ENCODE peak calls at places on chromosome 3, in four cellular contexts. One of them, this sample, is unnamed.

GRCh38 chr3:133161666-133162065 is 123.5 kb downstream of the TMEM108 start:
- DNase-seq in WTC11: no peak
- DNase-seq in K562: no peak
- DNase-seq in HepG2: no peak
- DNase-seq in this sample: no peak

GRCh38 chr3:112352720-112353119 is 19.8 kb downstream of the CD200 start:
- DNase-seq in WTC11: no peak
- DNase-seq in K562: no peak
- DNase-seq in HepG2: no peak
- DNase-seq in this sample: no peak

GRCh38 chr3:160401301-160402095 is 2.0 kb downstream of the SMC4 start:
- DNase-seq in WTC11: no peak
- DNase-seq in K562: no peak
- DNase-seq in HepG2: peak; percentile 29
- DNase-seq in this sample: no peak

GRCh38 chr3:129087138-129087702 is 26.6 kb downstream of the GP9 start:
- DNase-seq in WTC11: no peak
- DNase-seq in HepG2: peak; percentile 51
- DNase-seq in K562: no peak
- DNase-seq in this sample: no peak

GRCh38 chr3:29919551-29919950 is 638.7 kb downstream of the RBMS3 start:
- DNase-seq in WTC11: no peak
- DNase-seq in HepG2: no peak
- DNase-seq in K562: no peak
- DNase-seq in this sample: no peak

GRCh38 chr3:59575113-59576001 is 525.5 kb upstream of the CFAP20DC start:
- DNase-seq in HepG2: peak; percentile 53
- DNase-seq in WTC11: peak; percentile 92
- DNase-seq in K562: peak; percentile 64
- DNase-seq in this sample: peak; percentile 97

GRCh38 chr3:23389686-23390085 is 186.6 kb downstream of the UBE2E2 start:
- DNase-seq in WTC11: no peak
- DNase-seq in HepG2: no peak
- DNase-seq in K562: no peak
- DNase-seq in this sample: no peak

GRCh38 chr3:72118593-72118992 is 333.6 kb upstream of the PROK2 start:
- DNase-seq in WTC11: no peak
- DNase-seq in HepG2: no peak
- DNase-seq in K562: no peak
- DNase-seq in this sample: no peak

GRCh38 chr3:160793853-160794252 is 37.8 kb downstream of the PPM1L start:
- DNase-seq in WTC11: no peak
- DNase-seq in K562: no peak
- DNase-seq in HepG2: no peak
- DNase-seq in this sample: no peak

GRCh38 chr3:107772016-107772415 is 249.3 kb downstream of the BBX start:
- DNase-seq in HepG2: no peak
- DNase-seq in WTC11: no peak
- DNase-seq in K562: no peak
- DNase-seq in this sample: no peak

GRCh38 chr3:187291001-187291511 is 481 bp downstream of the MASP1 start:
- DNase-seq in K562: no peak
- DNase-seq in WTC11: no peak
- DNase-seq in HepG2: no peak
- DNase-seq in this sample: peak; percentile 60

GRCh38 chr3:169668081-169668956 is 4.8 kb upstream of the MECOM start:
- DNase-seq in K562: no peak
- DNase-seq in WTC11: peak; percentile 61
- DNase-seq in HepG2: no peak
- DNase-seq in this sample: peak; percentile 73

GRCh38 chr3:157119369-157119951 is 40.5 kb downstream of the CCNL1 start:
- DNase-seq in HepG2: peak; percentile 35
- DNase-seq in K562: peak; percentile 56
- DNase-seq in WTC11: no peak
- DNase-seq in this sample: no peak

GRCh38 chr3:139198929-139199328 is 144.9 kb upstream of the MRPS22 start:
- DNase-seq in HepG2: no peak
- DNase-seq in K562: no peak
- DNase-seq in WTC11: no peak
- DNase-seq in this sample: no peak

GRCh38 chr3:102299125-102299877 is 135.5 kb upstream of the ZPLD1 start:
- DNase-seq in WTC11: no peak
- DNase-seq in HepG2: no peak
- DNase-seq in K562: no peak
- DNase-seq in this sample: no peak

GRCh38 chr3:50050361-50050760 is 38.4 kb upstream of the RBM5 start:
- DNase-seq in HepG2: peak; percentile 34
- DNase-seq in WTC11: no peak
- DNase-seq in K562: no peak
- DNase-seq in this sample: no peak

GRCh38 chr3:45551214-45552010 is 43.1 kb upstream of the LIMD1 start:
- DNase-seq in HepG2: peak; percentile 13
- DNase-seq in WTC11: no peak
- DNase-seq in K562: peak; percentile 77
- DNase-seq in this sample: no peak

GRCh38 chr3:70774641-70775040 is 462.2 kb upstream of the MDFIC2 start:
- DNase-seq in WTC11: no peak
- DNase-seq in K562: no peak
- DNase-seq in HepG2: no peak
- DNase-seq in this sample: no peak

GRCh38 chr3:172204716-172205115 is 165.3 kb downstream of the FNDC3B start:
- DNase-seq in WTC11: no peak
- DNase-seq in K562: no peak
- DNase-seq in HepG2: no peak
- DNase-seq in this sample: no peak

GRCh38 chr3:99714146-99714545 is 75.8 kb downstream of the COL8A1 start:
- DNase-seq in WTC11: no peak
- DNase-seq in HepG2: no peak
- DNase-seq in K562: no peak
- DNase-seq in this sample: no peak

GRCh38 chr3:13278783-13279531 is 141.2 kb downstream of the NUP210 start:
- DNase-seq in HepG2: no peak
- DNase-seq in K562: no peak
- DNase-seq in WTC11: no peak
- DNase-seq in this sample: no peak

GRCh38 chr3:167684389-167684993 is 30.7 kb upstream of the WDR49 start:
- DNase-seq in HepG2: peak; percentile 64
- DNase-seq in K562: peak; percentile 39
- DNase-seq in WTC11: peak; percentile 23
- DNase-seq in this sample: no peak

GRCh38 chr3:186806173-186807055 is at the start of gene RFC4:
- DNase-seq in WTC11: peak; percentile 82
- DNase-seq in K562: peak; percentile 81
- DNase-seq in HepG2: peak; percentile 72
- DNase-seq in this sample: peak; percentile 89

GRCh38 chr3:174667386-174667785 is 191.7 kb upstream of the NAALADL2 start:
- DNase-seq in HepG2: no peak
- DNase-seq in K562: no peak
- DNase-seq in WTC11: no peak
- DNase-seq in this sample: no peak

GRCh38 chr3:180987344-180987743 is 2.2 kb downstream of the DNAJC19 start:
- DNase-seq in WTC11: no peak
- DNase-seq in HepG2: no peak
- DNase-seq in K562: no peak
- DNase-seq in this sample: no peak

GRCh38 chr3:41224120-41224806 is 25.0 kb downstream of the CTNNB1 start:
- DNase-seq in K562: no peak
- DNase-seq in WTC11: no peak
- DNase-seq in HepG2: no peak
- DNase-seq in this sample: no peak

GRCh38 chr3:20739814-20740213 is 553.8 kb upstream of the SGO1 start:
- DNase-seq in HepG2: no peak
- DNase-seq in WTC11: no peak
- DNase-seq in K562: no peak
- DNase-seq in this sample: no peak

GRCh38 chr3:98733055-98733777 is 29.9 kb upstream of the ST3GAL6 start:
- DNase-seq in HepG2: peak; percentile 12
- DNase-seq in WTC11: peak; percentile 61
- DNase-seq in K562: no peak
- DNase-seq in this sample: no peak

GRCh38 chr3:143653493-143653892 is 194.8 kb downstream of the SLC9A9 start:
- DNase-seq in HepG2: no peak
- DNase-seq in WTC11: no peak
- DNase-seq in K562: no peak
- DNase-seq in this sample: no peak

GRCh38 chr3:129310612-129311011 is 31.9 kb downstream of the HMCES start:
- DNase-seq in HepG2: no peak
- DNase-seq in K562: no peak
- DNase-seq in WTC11: no peak
- DNase-seq in this sample: no peak

GRCh38 chr3:11944052-11944673 is 60.0 kb upstream of the SYN2 start:
- DNase-seq in WTC11: peak; percentile 50
- DNase-seq in K562: peak; percentile 58
- DNase-seq in HepG2: peak; percentile 37
- DNase-seq in this sample: peak; percentile 55

GRCh38 chr3:64765951-64766350 is 78.2 kb upstream of the ADAMTS9 start:
- DNase-seq in HepG2: no peak
- DNase-seq in K562: no peak
- DNase-seq in WTC11: no peak
- DNase-seq in this sample: no peak

GRCh38 chr3:135851201-135852061 is 114.1 kb upstream of the PPP2R3A start:
- DNase-seq in K562: no peak
- DNase-seq in HepG2: no peak
- DNase-seq in WTC11: no peak
- DNase-seq in this sample: no peak

GRCh38 chr3:42747581-42747980 is 25.5 kb downstream of the CCDC13 start:
- DNase-seq in WTC11: no peak
- DNase-seq in K562: no peak
- DNase-seq in HepG2: no peak
- DNase-seq in this sample: peak; percentile 11
- TF ChIP-seq ATF3 in WTC11: no peak
- TF ChIP-seq ATF3 in K562: no peak
- TF ChIP-seq ATF3 in HepG2: no peak
- TF ChIP-seq ATF3 in this sample: no peak

GRCh38 chr3:183193762-183194701 is 31.5 kb upstream of the LAMP3 start:
- DNase-seq in K562: no peak
- DNase-seq in HepG2: no peak
- DNase-seq in WTC11: no peak
- DNase-seq in this sample: no peak

GRCh38 chr3:183192650-183193300 is 30.2 kb upstream of the LAMP3 start:
- DNase-seq in HepG2: no peak
- DNase-seq in WTC11: no peak
- DNase-seq in K562: no peak
- DNase-seq in this sample: no peak

GRCh38 chr3:183189641-183190040 is 27.1 kb upstream of the LAMP3 start:
- DNase-seq in K562: no peak
- DNase-seq in HepG2: no peak
- DNase-seq in WTC11: no peak
- DNase-seq in this sample: no peak

GRCh38 chr3:183185696-183186095 is 23.2 kb upstream of the LAMP3 start:
- DNase-seq in K562: no peak
- DNase-seq in WTC11: no peak
- DNase-seq in HepG2: no peak
- DNase-seq in this sample: no peak

DNA sequence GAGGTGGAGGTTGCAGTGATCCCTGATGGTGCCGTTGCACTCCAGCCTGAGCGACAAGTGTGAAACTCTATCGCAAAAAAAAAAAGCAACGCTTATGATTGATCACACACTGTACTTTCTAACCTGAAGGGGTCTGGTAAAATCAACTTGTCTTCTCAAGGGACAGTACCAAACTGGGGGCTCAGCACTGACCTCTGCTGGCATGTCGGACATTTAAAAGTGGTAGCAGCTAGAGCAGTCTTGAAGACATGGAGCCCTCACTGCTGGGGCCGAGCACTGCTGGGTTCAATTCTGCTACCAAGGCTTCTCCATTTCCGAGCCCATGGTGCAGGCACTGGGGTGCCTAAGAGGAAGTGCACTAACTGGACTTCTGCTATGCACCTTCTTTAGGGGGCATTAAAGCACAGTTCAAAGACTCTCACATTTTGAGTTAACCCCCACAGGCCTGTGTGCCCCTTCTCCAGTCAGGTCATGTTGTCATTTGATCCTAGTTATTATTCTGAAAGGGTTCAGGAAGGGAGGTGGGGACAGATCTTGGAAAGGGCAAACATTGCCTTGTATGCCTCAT is 26.4 kb upstream of the LAMP3 start:
- DNase-seq in K562: peak; percentile 38
- DNase-seq in WTC11: peak; percentile 77
- DNase-seq in HepG2: peak; percentile 10
- DNase-seq in this sample: peak; percentile 73
- TF ChIP-seq CTCF in K562: peak; percentile 74
- TF ChIP-seq CTCF in WTC11: no peak
- TF ChIP-seq CTCF in HepG2: peak; percentile 55
- TF ChIP-seq CTCF in this sample: peak; percentile 58

GRCh38 chr3:42739401-42740158 is 33.5 kb downstream of the CCDC13 start:
- DNase-seq in K562: no peak
- DNase-seq in HepG2: peak; percentile 58
- DNase-seq in WTC11: no peak
- DNase-seq in this sample: peak; percentile 41
- TF ChIP-seq ATF3 in K562: no peak
- TF ChIP-seq ATF3 in HepG2: no peak
- TF ChIP-seq ATF3 in WTC11: no peak
- TF ChIP-seq ATF3 in this sample: no peak

GRCh38 chr3:19046440-19046839 is 101.9 kb upstream of the KCNH8 start:
- DNase-seq in WTC11: no peak
- DNase-seq in HepG2: no peak
- DNase-seq in K562: no peak
- DNase-seq in this sample: no peak
- TF ChIP-seq CTCF in WTC11: no peak
- TF ChIP-seq CTCF in HepG2: peak; percentile 8
- TF ChIP-seq CTCF in K562: no peak
- TF ChIP-seq CTCF in this sample: no peak

GRCh38 chr3:105878061-105878460 is 9.2 kb upstream of the CBLB start:
- DNase-seq in HepG2: no peak
- DNase-seq in K562: no peak
- DNase-seq in WTC11: no peak
- DNase-seq in this sample: no peak
- TF ChIP-seq ATF3 in HepG2: no peak
- TF ChIP-seq ATF3 in K562: no peak
- TF ChIP-seq ATF3 in WTC11: no peak
- TF ChIP-seq ATF3 in this sample: no peak